ENCODE peak calls at places on chromosomes 6 and 20, in nine cellular contexts. V, Q, F, T, G, H, D, L and S are unnamed samples.

GRCh38 chr6:158314737-158315136 is 2.5 kb downstream of the TULP4 start:
- DNase-seq in V (no peak), Q (no peak), F (peak), T (no peak), G (no peak), H (no peak), D (no peak), L (no peak), S (no peak)

GRCh38 chr6:35967059-35967769 is 46.3 kb upstream of the SRPK1 start:
- DNase-seq in V (no peak), Q (no peak), F (no peak), T (no peak), G (no peak), H (no peak), D (no peak), L (no peak), S (no peak)

GRCh38 chr6:89117285-89118108 is at the start of gene SRSF12:
- DNase-seq in V (peak), Q (peak), F (peak), T (no peak), G (peak), H (no peak), D (no peak), L (peak), S (peak)

GRCh38 chr6:51118754-51119153 is 300.1 kb downstream of the TFAP2B start:
- DNase-seq in V (no peak), Q (no peak), F (no peak), T (no peak), G (no peak), H (no peak), D (no peak), L (no peak), S (no peak)

GRCh38 chr6:4355241-4355640 is 219.9 kb upstream of the ECI2 start:
- DNase-seq in V (no peak), Q (peak), F (peak), T (peak), G (no peak), H (peak), D (no peak), L (no peak), S (peak)

GRCh38 chr6:39812853-39813533 is 20.8 kb downstream of the DAAM2 start:
- DNase-seq in V (peak), Q (no peak), F (peak), T (no peak), G (no peak), H (peak), D (peak), L (no peak), S (no peak)

GRCh38 chr20:53736122-53736756 is 142.6 kb upstream of the ZNF217 start:
- DNase-seq in V (peak), Q (no peak), F (peak), T (no peak), G (no peak), H (no peak), D (no peak), L (no peak), S (peak)

GRCh38 chr6:148760568-148761531 is 14.0 kb downstream of the UST start:
- DNase-seq in V (peak), Q (peak), F (peak), T (peak), G (peak), H (peak), D (no peak), L (peak), S (peak)

GRCh38 chr6:13523826-13524622 is 36.6 kb upstream of the GFOD1 start:
- DNase-seq in V (no peak), Q (no peak), F (no peak), T (no peak), G (no peak), H (no peak), D (no peak), L (no peak), S (no peak)

GRCh38 chr6:104418125-104418524 is 441.6 kb downstream of the HACE1 start:
- DNase-seq in V (no peak), Q (no peak), F (no peak), T (no peak), G (no peak), H (no peak), D (no peak), L (no peak), S (peak)

GRCh38 chr6:170316071-170316470 is 9.5 kb downstream of the FAM120B start:
- DNase-seq in V (no peak), Q (no peak), F (no peak), T (peak), G (no peak), H (no peak), D (no peak), L (no peak), S (peak)

GRCh38 chr6:16712250-16712930 is 48.9 kb downstream of the ATXN1 start:
- DNase-seq in V (no peak), Q (no peak), F (peak), T (no peak), G (no peak), H (no peak), D (no peak), L (no peak), S (no peak)

GRCh38 chr6:56435326-56435725 is 187.9 kb upstream of the COL21A1 start:
- DNase-seq in V (no peak), Q (no peak), F (no peak), T (no peak), G (no peak), H (no peak), D (no peak), L (no peak), S (no peak)

GRCh38 chr20:24102290-24102689 is 113.7 kb upstream of the GGTLC1 start:
- DNase-seq in V (no peak), Q (no peak), F (peak), T (peak), G (no peak), H (no peak), D (no peak), L (no peak), S (peak)

GRCh38 chr6:41073968-41074691 is 1.4 kb downstream of the NFYA start:
- DNase-seq in V (no peak), Q (no peak), F (peak), T (peak), G (no peak), H (peak), D (no peak), L (no peak), S (peak)

GRCh38 chr20:41232971-41233926 is 84.3 kb downstream of the ZHX3 start:
- DNase-seq in V (no peak), Q (no peak), F (peak), T (peak), G (no peak), H (peak), D (peak), L (no peak), S (peak)

GRCh38 chr6:95743591-95743990 is 166.3 kb downstream of the MANEA start:
- DNase-seq in V (no peak), Q (no peak), F (no peak), T (no peak), G (no peak), H (no peak), D (no peak), L (no peak), S (no peak)

GRCh38 chr6:132813173-132813856 is 1.1 kb upstream of the RPS12 start:
- DNase-seq in V (peak), Q (peak), F (peak), T (peak), G (peak), H (peak), D (no peak), L (peak), S (peak)

GRCh38 chr6:105991561-105992314 is 94.4 kb upstream of the PRDM1 start:
- DNase-seq in V (peak), Q (no peak), F (no peak), T (no peak), G (no peak), H (no peak), D (no peak), L (peak), S (peak)

GRCh38 chr6:137808191-137808590 is 58.9 kb upstream of the TNFAIP3 start:
- DNase-seq in V (no peak), Q (no peak), F (peak), T (peak), G (no peak), H (peak), D (no peak), L (no peak), S (peak)

GRCh38 chr20:23626040-23626620 is 11.6 kb downstream of the CST3 start:
- DNase-seq in V (no peak), Q (no peak), F (no peak), T (no peak), G (no peak), H (no peak), D (no peak), L (no peak), S (peak)

GRCh38 chr6:16803294-16804006 is 42.2 kb upstream of the ATXN1 start:
- DNase-seq in V (peak), Q (peak), F (peak), T (peak), G (peak), H (peak), D (no peak), L (peak), S (peak)

GRCh38 chr20:37095609-37096414 is at the start of gene RBL1:
- DNase-seq in V (peak), Q (peak), F (peak), T (peak), G (peak), H (peak), D (peak), L (peak), S (peak)
- TF ChIP-seq CTCF in V (peak), Q (no peak), F (peak), T (peak), G (peak), H (peak), D (peak), L (peak), S (peak)

GRCh38 chr6:20166226-20166625 is 46.0 kb downstream of the MBOAT1 start:
- DNase-seq in V (no peak), Q (no peak), F (no peak), T (no peak), G (no peak), H (no peak), D (no peak), L (no peak), S (no peak)
- H3K4me3 ChIP-seq in V (no peak), Q (no peak), F (no peak), T (no peak), G (no peak), H (no peak), D (no peak), L (no peak), S (no peak)

GRCh38 chr6:17812311-17812710 is 105.6 kb upstream of the NUP153 start:
- DNase-seq in V (no peak), Q (no peak), F (no peak), T (no peak), G (no peak), H (no peak), D (no peak), L (no peak), S (no peak)

GRCh38 chr6:17820055-17820454 is 113.3 kb upstream of the NUP153 start:
- DNase-seq in V (no peak), Q (no peak), F (no peak), T (no peak), G (no peak), H (no peak), D (no peak), L (no peak), S (peak)

GRCh38 chr6:17813561-17813960 is 106.8 kb upstream of the NUP153 start:
- DNase-seq in V (no peak), Q (no peak), F (no peak), T (no peak), G (no peak), H (no peak), D (no peak), L (no peak), S (no peak)

GRCh38 chr6:17817763-17818162 is 111.0 kb upstream of the NUP153 start:
- DNase-seq in V (no peak), Q (no peak), F (no peak), T (no peak), G (no peak), H (no peak), D (no peak), L (no peak), S (no peak)

DNA sequence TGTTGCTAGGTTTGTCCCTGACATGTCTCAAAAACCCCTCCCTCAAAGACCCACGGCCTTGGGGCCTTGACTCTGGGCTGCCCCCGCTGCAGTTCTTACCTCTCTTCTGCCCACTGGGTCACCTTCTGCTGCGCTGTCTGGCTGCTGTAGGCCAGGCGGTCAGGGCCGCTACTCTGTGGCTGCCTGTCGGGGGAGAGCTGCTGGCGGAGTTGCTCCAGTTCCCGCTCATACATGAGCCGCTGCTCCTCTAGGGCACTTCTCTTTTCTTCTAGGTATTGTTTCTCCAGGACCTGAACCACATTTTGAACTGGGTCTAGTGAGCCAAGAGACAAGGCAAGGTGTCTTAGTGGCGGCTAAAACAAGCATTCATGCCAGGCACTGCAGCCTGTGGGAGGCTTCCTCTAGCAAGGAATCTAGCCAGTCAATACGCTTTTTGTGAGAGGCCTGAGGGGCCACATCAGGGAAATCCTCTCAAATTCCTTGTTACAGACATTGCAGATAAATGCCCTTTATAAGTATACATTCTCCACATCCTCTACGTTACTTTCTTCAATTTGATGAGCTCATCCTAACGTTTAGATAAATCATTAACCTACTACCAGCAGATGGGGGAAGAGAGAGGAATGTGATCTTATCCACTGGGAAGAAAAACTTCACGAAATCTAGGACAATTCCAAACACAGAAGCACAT is 110.3 kb upstream of the NUP153 start:
- DNase-seq in V (no peak), Q (no peak), F (peak), T (no peak), G (no peak), H (peak), D (no peak), L (no peak), S (no peak)
- TF ChIP-seq CTCF in V (no peak), Q (no peak), F (peak), T (no peak), G (no peak), H (no peak), D (no peak), L (no peak), S (no peak)

GRCh38 chr20:58624687-58625086 is 26.4 kb upstream of the STX16 start:
- DNase-seq in V (no peak), Q (no peak), F (no peak), T (no peak), G (no peak), H (no peak), D (no peak), L (peak), S (no peak)

GRCh38 chr20:58625585-58625984 is 25.5 kb upstream of the STX16 start:
- DNase-seq in V (no peak), Q (no peak), F (no peak), T (no peak), G (no peak), H (no peak), D (peak), L (peak), S (no peak)

GRCh38 chr20:58621906-58622548 is 29.1 kb upstream of the STX16 start:
- DNase-seq in V (no peak), Q (no peak), F (no peak), T (no peak), G (no peak), H (no peak), D (no peak), L (peak), S (no peak)

GRCh38 chr20:58623579-58624473 is 27.3 kb upstream of the STX16 start:
- DNase-seq in V (no peak), Q (peak), F (peak), T (peak), G (peak), H (peak), D (peak), L (peak), S (peak)

DNA sequence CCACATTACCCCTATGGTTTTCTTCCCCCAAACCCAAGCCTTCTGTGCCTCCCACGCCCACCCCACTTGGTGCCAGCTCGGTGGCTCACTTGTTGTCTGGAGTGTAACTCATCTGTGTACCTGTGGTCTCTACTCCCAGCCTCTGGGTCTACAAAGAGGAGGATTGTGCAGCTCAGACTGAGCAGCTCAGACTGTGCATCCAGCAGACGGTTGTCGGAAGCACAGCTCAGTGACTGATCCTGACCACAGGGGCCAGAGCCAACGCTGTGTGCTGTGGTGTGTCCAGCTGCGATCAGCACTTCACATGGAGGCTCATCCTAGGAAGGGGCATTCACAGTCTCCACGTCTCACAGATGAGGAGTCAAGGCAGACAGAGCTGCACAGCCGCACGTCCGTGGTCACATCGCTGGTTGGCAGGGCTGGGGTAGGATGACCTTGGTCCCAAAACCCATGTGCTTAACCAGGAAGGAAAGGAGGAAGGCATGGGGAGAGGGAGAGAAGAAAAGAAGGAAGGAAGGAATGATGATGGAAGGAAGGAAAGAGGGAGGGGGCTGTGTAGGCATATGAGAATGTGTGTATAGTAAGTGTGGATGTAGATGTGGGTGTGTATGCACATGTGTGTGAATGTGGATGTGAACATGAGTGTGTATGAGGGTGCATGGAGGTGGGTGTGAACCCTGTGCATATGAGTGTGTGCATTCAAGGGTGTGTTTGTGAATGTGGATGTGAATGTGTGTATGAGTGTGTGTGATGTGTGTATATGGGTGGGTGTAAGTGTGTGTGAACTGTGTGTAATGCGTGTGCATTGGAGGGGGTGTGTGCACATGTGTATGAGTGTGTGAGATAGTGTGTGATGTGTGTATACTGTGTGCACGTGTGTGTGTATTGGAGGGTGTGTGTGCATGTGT is 28.2 kb upstream of the STX16 start:
- DNase-seq in V (no peak), Q (peak), F (no peak), T (peak), G (no peak), H (peak), D (no peak), L (peak), S (no peak)
- H3K4me3 ChIP-seq in V (no peak), Q (no peak), F (no peak), T (peak), G (no peak), H (peak), D (no peak), L (no peak), S (no peak)

GRCh38 chr20:46253391-46253790 is 54.9 kb downstream of the CDH22 start:
- DNase-seq in V (no peak), Q (peak), F (no peak), T (no peak), G (no peak), H (no peak), D (no peak), L (no peak), S (peak)
- TF ChIP-seq CTCF in V (no peak), Q (no peak), F (no peak), T (peak), G (no peak), H (no peak), D (peak), L (no peak), S (peak)

GRCh38 chr20:4876301-4876700 is 125.0 kb downstream of the SLC23A2 start:
- DNase-seq in V (no peak), Q (peak), F (no peak), T (no peak), G (no peak), H (no peak), D (no peak), L (no peak), S (no peak)

GRCh38 chr20:4875578-4876067 is 125.7 kb downstream of the SLC23A2 start:
- DNase-seq in V (no peak), Q (peak), F (no peak), T (no peak), G (no peak), H (no peak), D (no peak), L (peak), S (no peak)

GRCh38 chr20:4873396-4873795 is 127.9 kb downstream of the SLC23A2 start:
- DNase-seq in V (no peak), Q (no peak), F (no peak), T (no peak), G (no peak), H (no peak), D (no peak), L (no peak), S (no peak)

GRCh38 chr20:4880051-4880450 is 121.3 kb downstream of the SLC23A2 start:
- DNase-seq in V (no peak), Q (peak), F (no peak), T (no peak), G (no peak), H (no peak), D (no peak), L (no peak), S (no peak)

GRCh38 chr20:4876731-4877130 is 124.6 kb downstream of the SLC23A2 start:
- DNase-seq in V (no peak), Q (no peak), F (no peak), T (no peak), G (no peak), H (no peak), D (no peak), L (no peak), S (no peak)
- H3K4me3 ChIP-seq in V (no peak), Q (no peak), F (no peak), T (no peak), G (no peak), H (no peak), D (no peak), L (no peak), S (no peak)

DNA sequence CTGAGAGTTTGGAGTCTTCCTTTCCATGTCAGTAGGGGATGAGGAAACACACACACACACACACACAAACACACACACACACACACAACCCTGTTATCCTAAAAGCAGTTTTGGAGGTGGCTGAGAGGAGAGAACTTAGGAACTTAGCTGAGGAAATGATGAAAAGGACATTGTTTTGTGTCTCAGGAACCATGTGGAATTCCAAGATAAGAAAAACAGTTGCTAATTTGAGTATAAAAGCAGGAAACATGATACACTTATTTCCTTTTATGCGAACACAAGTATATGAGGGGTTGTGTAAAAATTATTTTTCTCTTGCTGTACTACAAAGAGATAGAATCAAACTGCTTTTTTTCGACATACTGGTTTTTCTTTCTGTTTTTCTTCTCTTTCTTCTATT is at the start of gene MYCT1:
- DNase-seq in V (no peak), Q (no peak), F (peak), T (no peak), G (no peak), H (no peak), D (no peak), L (no peak), S (no peak)
- TF ChIP-seq CTCF in V (no peak), Q (no peak), F (no peak), T (no peak), G (no peak), H (no peak), D (no peak), L (no peak), S (no peak)